ENCODE peak calls at places on chromosome 19, in six cellular contexts. D, Y, P, R, U and O are unnamed samples.

GRCh38 chr19:41753159-41753558 is 2.2 kb upstream of the CEACAM6 start:
- DNase-seq in D (no peak), Y (no peak), P (peak; percentile 77), R (peak; percentile 47), U (peak; percentile 82), O (no peak)

GRCh38 chr19:40262422-40262821 is 22.7 kb downstream of the AKT2 start:
- DNase-seq in D (no peak), Y (no peak), P (no peak), R (no peak), U (no peak), O (no peak)

GRCh38 chr19:55622242-55622969 is 2.0 kb downstream of the ZNF784 start:
- DNase-seq in D (no peak), Y (no peak), P (peak; percentile 49), R (no peak), U (no peak), O (no peak)

GRCh38 chr19:54206030-54206830 is 5.6 kb downstream of the RPS9 start:
- DNase-seq in D (no peak), Y (no peak), P (no peak), R (no peak), U (no peak), O (no peak)

GRCh38 chr19:49151339-49152217 is 3.6 kb downstream of the HRC start:
- DNase-seq in D (no peak), Y (no peak), P (peak; percentile 97), R (peak; percentile 70), U (peak; percentile 96), O (no peak)

GRCh38 chr19:47497073-47497766 is 13.2 kb upstream of the KPTN start:
- DNase-seq in D (no peak), Y (no peak), P (no peak), R (no peak), U (peak; percentile 41), O (no peak)

GRCh38 chr19:41997851-41998229 is 3.8 kb upstream of the ATP1A3 start:
- DNase-seq in D (no peak), Y (no peak), P (no peak), R (no peak), U (peak; percentile 19), O (no peak)

GRCh38 chr19:55071913-55072312 is 3.8 kb upstream of the EPS8L1 start:
- DNase-seq in D (no peak), Y (no peak), P (no peak), R (no peak), U (no peak), O (no peak)

GRCh38 chr19:31749231-31749630 is 400.0 kb upstream of the TSHZ3 start:
- DNase-seq in D (no peak), Y (no peak), P (no peak), R (no peak), U (no peak), O (no peak)

GRCh38 chr19:45296365-45296764 is 26.3 kb downstream of the CKM start:
- DNase-seq in D (no peak), Y (no peak), P (no peak), R (no peak), U (no peak), O (no peak)

GRCh38 chr19:34757441-34757840 is 15.6 kb downstream of the ZNF599 start:
- DNase-seq in D (no peak), Y (no peak), P (no peak), R (no peak), U (no peak), O (no peak)

GRCh38 chr19:45347570-45348366 is 7.2 kb downstream of the KLC3 start:
- DNase-seq in D (no peak), Y (no peak), P (no peak), R (no peak), U (no peak), O (no peak)

GRCh38 chr19:33988601-33989000 is 183.7 kb upstream of the LSM14A start:
- DNase-seq in D (no peak), Y (no peak), P (no peak), R (no peak), U (no peak), O (no peak)

GRCh38 chr19:47106819-47107200 is 6.8 kb downstream of the ZC3H4 start:
- DNase-seq in D (peak; percentile 47), Y (no peak), P (no peak), R (no peak), U (no peak), O (no peak)

GRCh38 chr19:47280183-47280797 is 5.6 kb downstream of the INAFM1 start:
- DNase-seq in D (no peak), Y (no peak), P (peak; percentile 50), R (no peak), U (no peak), O (no peak)

GRCh38 chr19:16876904-16877361 is 11.9 kb upstream of the F2RL3 start:
- DNase-seq in D (peak; percentile 84), Y (no peak), P (no peak), R (no peak), U (no peak), O (no peak)

GRCh38 chr19:13803038-13803437 is 7.8 kb downstream of the ZSWIM4 start:
- DNase-seq in D (no peak), Y (no peak), P (peak; percentile 55), R (no peak), U (no peak), O (no peak)

GRCh38 chr19:14786421-14786851 is 8.1 kb upstream of the ADGRE2 start:
- DNase-seq in D (no peak), Y (no peak), P (no peak), R (peak; percentile 21), U (no peak), O (no peak)

GRCh38 chr19:42023121-42023942 is 29.3 kb upstream of the ATP1A3 start:
- DNase-seq in D (no peak), Y (no peak), P (no peak), R (no peak), U (no peak), O (no peak)

GRCh38 chr19:12611361-12611699 is 610 bp downstream of the ZNF791 start:
- DNase-seq in D (peak; percentile 63), Y (peak; percentile 3), P (peak; percentile 74), R (peak; percentile 61), U (peak; percentile 76), O (no peak)

GRCh38 chr19:49462492-49462891 is 9.5 kb downstream of the ALDH16A1 start:
- DNase-seq in D (no peak), Y (no peak), P (no peak), R (no peak), U (no peak), O (no peak)

GRCh38 chr19:2235026-2235395 is 1.1 kb downstream of the PLEKHJ1 start:
- DNase-seq in D (no peak), Y (no peak), P (no peak), R (no peak), U (no peak), O (no peak)

GRCh38 chr19:17090501-17091074 is 15.0 kb downstream of the MYO9B start:
- DNase-seq in D (peak; percentile 64), Y (no peak), P (no peak), R (no peak), U (no peak), O (no peak)

GRCh38 chr19:12779162-12779993 is 4.0 kb upstream of the HOOK2 start:
- DNase-seq in D (peak; percentile 77), Y (no peak), P (peak; percentile 65), R (peak; percentile 64), U (peak; percentile 77), O (no peak)

GRCh38 chr19:51480590-51480989 is 2.3 kb downstream of the CEACAM18 start:
- DNase-seq in D (no peak), Y (no peak), P (no peak), R (no peak), U (no peak), O (no peak)

GRCh38 chr19:30719189-30719990 is 347.2 kb downstream of the ZNF536 start:
- DNase-seq in D (peak; percentile 8), Y (no peak), P (peak; percentile 79), R (peak; percentile 84), U (no peak), O (no peak)

GRCh38 chr19:13195678-13196077 is 45.5 kb downstream of the IER2 start:
- DNase-seq in D (no peak), Y (no peak), P (peak; percentile 79), R (no peak), U (peak; percentile 79), O (peak; percentile 61)

GRCh38 chr19:18605546-18606280 is 886 bp downstream of the CRLF1 start:
- DNase-seq in D (no peak), Y (no peak), P (no peak), R (no peak), U (no peak), O (no peak)
- H3K4me3 ChIP-seq in D (no peak overlapping the region), Y (peak overlapping the region; percentile 33), P (peak overlapping the region; percentile 5), R (peak overlapping the region; percentile 13), U (no peak overlapping the region), O (no peak overlapping the region)

GRCh38 chr19:6498294-6499036 is 3.6 kb downstream of the TUBB4A start:
- DNase-seq in D (no peak), Y (no peak), P (no peak), R (no peak), U (no peak), O (no peak)

GRCh38 chr19:6500837-6501739 is 1.0 kb downstream of the TUBB4A start:
- DNase-seq in D (no peak), Y (no peak), P (no peak), R (no peak), U (no peak), O (no peak)

GRCh38 chr19:6499052-6499790 is 2.9 kb downstream of the TUBB4A start:
- DNase-seq in D (no peak), Y (no peak), P (no peak), R (no peak), U (no peak), O (no peak)

GRCh38 chr19:6503407-6504201 is 1.5 kb upstream of the TUBB4A start:
- DNase-seq in D (no peak), Y (no peak), P (no peak), R (peak; percentile 60), U (no peak), O (no peak)

GRCh38 chr19:6501740-6502648 is at the start of gene TUBB4A:
- DNase-seq in D (no peak), Y (no peak), P (peak; percentile 57), R (peak; percentile 55), U (peak; percentile 55), O (no peak)
- TF ChIP-seq CTCF in D (no peak), Y (peak; percentile 13), P (no peak), R (no peak), U (no peak), O (peak; percentile 12)

GRCh38 chr19:408441-409005 is 424 bp downstream of the C2CD4C start:
- DNase-seq in D (no peak), Y (no peak), P (no peak), R (no peak), U (peak; percentile 31), O (no peak)
- H3K4me3 ChIP-seq in D (no peak overlapping the region), Y (peak overlapping the region; percentile 21), P (peak overlapping the region; percentile 42), R (peak overlapping the region; percentile 62), U (no peak overlapping the region), O (no peak overlapping the region)

DNA sequence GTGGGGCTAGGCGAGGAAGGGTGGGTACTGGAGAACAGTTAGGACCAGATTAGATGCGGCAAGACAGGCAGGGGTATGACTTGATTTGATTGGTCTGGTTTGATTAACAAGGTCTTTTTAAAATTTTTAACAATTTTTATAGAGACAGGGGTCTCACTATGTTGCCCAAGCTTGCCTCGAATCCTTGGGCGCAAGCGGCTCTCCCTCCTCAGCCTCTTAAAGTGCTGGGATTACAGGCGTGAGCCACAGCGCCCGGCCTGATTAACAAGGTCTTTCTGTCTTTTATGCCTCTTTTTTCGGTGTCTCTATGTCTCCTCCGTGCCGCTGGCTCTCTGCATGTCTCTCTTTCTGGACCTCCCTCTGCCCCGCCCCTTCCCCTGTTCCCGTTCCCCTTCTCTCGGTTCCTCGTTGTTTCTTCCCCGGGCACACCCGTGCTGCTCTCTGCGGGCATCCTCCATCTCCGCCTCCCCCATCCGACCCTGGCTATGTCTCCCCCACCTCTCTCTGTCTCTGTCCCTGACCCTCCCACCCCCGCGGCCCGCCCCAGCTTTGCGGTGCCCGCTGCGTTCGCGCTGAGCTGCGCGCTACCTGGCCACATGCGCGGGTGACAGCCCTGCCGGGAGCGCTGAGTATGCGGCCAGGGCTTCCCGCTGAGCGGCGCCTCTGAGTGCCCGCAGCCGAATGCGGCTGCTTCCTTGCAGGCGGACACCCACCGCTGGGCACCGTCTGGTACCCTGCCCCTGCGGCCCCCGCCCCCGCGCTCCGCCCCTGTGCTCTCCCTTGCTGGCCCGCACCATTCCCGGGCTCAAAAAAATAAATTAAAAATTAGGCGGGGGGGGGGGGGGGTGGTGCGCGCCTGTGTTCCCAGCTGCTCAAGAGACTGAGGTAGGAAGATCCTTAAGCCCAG is 8.1 kb upstream of the SDHAF1 start:
- DNase-seq in D (no peak), Y (no peak), P (no peak), R (peak; percentile 35), U (peak; percentile 54), O (no peak)
- TF ChIP-seq CTCF in D (no peak), Y (no peak), P (no peak), R (no peak), U (no peak), O (no peak)